ENCODE peak calls at places on chromosomes 16 and 17, in eight cellular contexts. I, L, F, U, R, E, P and Q are unnamed samples.

GRCh38 chr16:87425941-87426340 is 33.8 kb downstream of the MAP1LC3B start:
- DNase-seq in P (no peak), F (no peak), U (no peak), L (no peak), E (no peak), I (no peak), R (no peak), Q (no peak)

GRCh38 chr17:37292429-37293139 is 83.2 kb upstream of the C17orf78 start:
- DNase-seq in P (no peak), U (no peak), E (peak; percentile 46), F (no peak), L (peak; percentile 42), R (no peak), I (no peak), Q (no peak)

GRCh38 chr17:4492762-4493561 is 5.7 kb upstream of the SPNS2 start:
- DNase-seq in E (peak; percentile 16), I (no peak), F (no peak), L (peak; percentile 30), R (no peak), P (peak; percentile 95), U (peak; percentile 81), Q (no peak)

GRCh38 chr16:54346046-54346445 is 59.5 kb upstream of the IRX3 start:
- DNase-seq in E (peak; percentile 34), U (no peak), P (no peak), F (no peak), R (no peak), L (peak; percentile 30), I (no peak), Q (no peak)

GRCh38 chr17:66373944-66374817 is 71.8 kb downstream of the PRKCA start:
- DNase-seq in U (no peak), F (peak; percentile 41), I (no peak), P (peak; percentile 24), R (peak; percentile 62), E (no peak), L (no peak), Q (no peak)

GRCh38 chr16:85819245-85819644 is 19.8 kb downstream of the COX4I1 start:
- DNase-seq in I (peak; percentile 86), F (peak; percentile 81), L (peak; percentile 77), P (peak; percentile 91), U (peak; percentile 84), E (peak; percentile 76), R (peak; percentile 90), Q (no peak)

GRCh38 chr16:46714797-46715591 is 25.5 kb downstream of the ORC6 start:
- DNase-seq in E (no peak), U (no peak), R (no peak), L (no peak), P (no peak), I (no peak), F (no peak), Q (no peak)

GRCh38 chr17:41717408-41718286 is 5.5 kb downstream of the GAST start:
- DNase-seq in I (no peak), R (no peak), F (no peak), L (peak; percentile 34), U (peak; percentile 57), P (peak; percentile 29), E (peak; percentile 37), Q (no peak)

GRCh38 chr17:81867123-81867951 is 3.8 kb downstream of the ARHGDIA start:
- DNase-seq in I (no peak), L (peak; percentile 63), E (peak; percentile 63), U (peak; percentile 56), P (peak; percentile 71), F (no peak), R (no peak), Q (no peak)

GRCh38 chr16:75114946-75115825 is 1.4 kb downstream of the LDHD start:
- DNase-seq in R (no peak), L (no peak), F (no peak), I (no peak), E (no peak), U (no peak), P (peak; percentile 59), Q (no peak)

GRCh38 chr17:50916708-50917417 is 50.7 kb upstream of the TOB1 start:
- DNase-seq in U (no peak), E (peak; percentile 22), P (peak; percentile 60), I (no peak), F (peak; percentile 48), R (no peak), L (peak; percentile 15), Q (no peak)

GRCh38 chr16:57384248-57385070 is 12.2 kb downstream of the CX3CL1 start:
- DNase-seq in U (no peak), I (no peak), P (peak; percentile 23), E (no peak), R (no peak), L (no peak), F (no peak), Q (no peak)

GRCh38 chr17:57406131-57406980 is 150.0 kb downstream of the MSI2 start:
- DNase-seq in L (no peak), F (no peak), R (no peak), P (no peak), U (peak; percentile 14), I (no peak), E (peak; percentile 39), Q (no peak)

GRCh38 chr16:24131294-24131693 is 124.8 kb upstream of the CACNG3 start:
- DNase-seq in P (no peak), I (no peak), F (no peak), L (no peak), E (no peak), U (no peak), R (no peak), Q (no peak)

GRCh38 chr17:67434061-67434525 is 57.0 kb downstream of the PITPNC1 start:
- DNase-seq in P (no peak), F (peak; percentile 31), I (no peak), U (no peak), E (no peak), L (no peak), R (peak; percentile 71), Q (no peak)

GRCh38 chr16:24553983-24554382 is 14.6 kb downstream of the RBBP6 start:
- DNase-seq in U (no peak), L (no peak), R (no peak), E (peak; percentile 52), P (no peak), F (no peak), I (no peak), Q (no peak)

GRCh38 chr17:50283246-50283645 is 9.0 kb downstream of the TMEM92 start:
- DNase-seq in U (no peak), L (peak; percentile 39), E (peak; percentile 18), P (no peak), I (peak; percentile 19), F (no peak), R (no peak), Q (no peak)

GRCh38 chr16:68640972-68641371 is 4.1 kb upstream of the CDH3 start:
- DNase-seq in R (no peak), I (no peak), L (no peak), P (no peak), F (no peak), U (peak; percentile 82), E (peak; percentile 12), Q (no peak)

GRCh38 chr17:63517825-63518534 is 5.2 kb upstream of the KCNH6 start:
- DNase-seq in L (no peak), E (no peak), I (no peak), U (no peak), P (no peak), R (no peak), F (no peak), Q (no peak)

GRCh38 chr17:37821025-37821713 is 76.3 kb upstream of the HNF1B start:
- DNase-seq in L (peak; percentile 55), P (no peak), I (no peak), R (no peak), F (no peak), U (peak; percentile 21), E (peak; percentile 24), Q (no peak)

GRCh38 chr17:1379930-1380313 is 20.1 kb downstream of the YWHAE start:
- DNase-seq in R (no peak), P (no peak), E (no peak), F (no peak), L (no peak), I (no peak), U (no peak), Q (no peak)
- H3K4me3 ChIP-seq in R (no peak overlapping the region), P (no peak overlapping the region), E (no peak overlapping the region), F (no peak overlapping the region), L (no peak overlapping the region), I (no peak overlapping the region), U (no peak overlapping the region), Q (no peak overlapping the region)

DNA sequence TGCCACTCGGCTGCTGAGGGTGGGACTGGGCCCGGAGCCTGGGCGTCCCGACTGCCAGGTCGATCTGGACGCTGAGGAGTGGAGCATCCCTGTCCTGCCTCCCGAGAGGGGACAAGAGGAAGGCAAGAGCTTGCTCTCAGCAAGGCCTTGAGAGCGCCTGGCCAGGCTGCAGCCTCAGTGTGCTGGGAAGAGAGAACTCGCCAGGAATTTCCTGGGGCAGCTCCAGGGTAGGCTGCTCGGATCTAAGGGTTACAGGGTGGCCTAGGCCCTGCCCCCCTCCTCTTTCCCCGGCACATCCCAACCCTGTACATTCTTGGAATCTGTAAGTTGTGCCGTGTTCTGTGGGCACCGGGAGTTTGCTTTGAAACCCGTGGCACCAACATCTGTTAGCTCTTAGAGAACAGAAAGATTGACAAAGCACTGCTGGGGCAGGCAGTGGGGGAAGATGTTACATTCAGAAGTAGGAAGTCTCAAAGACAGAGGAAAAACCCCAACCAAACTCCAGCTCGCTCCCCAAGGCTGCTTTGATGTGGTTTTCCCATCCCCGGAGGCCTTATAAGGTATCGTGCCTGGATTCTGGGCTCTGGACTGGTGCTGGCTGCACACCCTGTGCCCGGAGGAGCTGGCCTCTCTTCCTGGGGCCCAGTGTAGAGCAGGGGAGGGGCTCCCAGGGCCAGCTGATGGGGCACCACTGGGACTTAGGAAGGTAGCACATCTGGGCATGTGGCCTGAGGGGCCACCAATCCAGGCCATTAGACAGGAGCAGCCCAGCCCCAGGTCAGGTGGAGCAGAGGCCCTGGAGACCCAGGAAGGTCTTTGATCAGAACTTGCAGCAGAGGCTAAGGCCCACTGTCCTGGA is 55.2 kb downstream of the NKD1 start:
- DNase-seq in U (no peak), P (no peak), L (peak; percentile 29), R (no peak), I (no peak), F (no peak), E (peak; percentile 73), Q (no peak)
- H3K4me3 ChIP-seq in U (no peak overlapping the region), P (no peak overlapping the region), L (no peak overlapping the region), R (no peak overlapping the region), I (no peak overlapping the region), F (no peak overlapping the region), E (no peak overlapping the region), Q (no peak overlapping the region)

DNA sequence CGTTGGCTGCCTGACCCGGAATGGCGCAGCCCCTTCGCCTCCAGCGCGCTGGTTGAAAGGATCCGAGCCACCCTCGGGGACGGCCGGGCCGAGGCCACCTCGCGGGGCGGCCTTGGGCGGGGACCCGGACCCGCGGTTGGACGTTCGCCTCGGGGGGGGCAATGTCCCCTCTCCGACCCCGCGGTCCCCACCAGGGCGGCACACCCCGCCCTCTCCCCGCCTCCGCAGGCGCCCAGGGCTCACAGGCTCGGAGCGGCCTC is 1.0 kb upstream of the SOX8 start:
- DNase-seq in P (no peak), L (no peak), I (no peak), F (no peak), U (no peak), R (no peak), E (no peak), Q (no peak)
- H3K4me3 ChIP-seq in P (peak overlapping the region; percentile 63), L (no peak overlapping the region), I (peak overlapping the region; percentile 61), F (peak overlapping the region; percentile 49), U (no peak overlapping the region), R (peak overlapping the region; percentile 67), E (peak overlapping the region; percentile 17), Q (no peak overlapping the region)

DNA sequence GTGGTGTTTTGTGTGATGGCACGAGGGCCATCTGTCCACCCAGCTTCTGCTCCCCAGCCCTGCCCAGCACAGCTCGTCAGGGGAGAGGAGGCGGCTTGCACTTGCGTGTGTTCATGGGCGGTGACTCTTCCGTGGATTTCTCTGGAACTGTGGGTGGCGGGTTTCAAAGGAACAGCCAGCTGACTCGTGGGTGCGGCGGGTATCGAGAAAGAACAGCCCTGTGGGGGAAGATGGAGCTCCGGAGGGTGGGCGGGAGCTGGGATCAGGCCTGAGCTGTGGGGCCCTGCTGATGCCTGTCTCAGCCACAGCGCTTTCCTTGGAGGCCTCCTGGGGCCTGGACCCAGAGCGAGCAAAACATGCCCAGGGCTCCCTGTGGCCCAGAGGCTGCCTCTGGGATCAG is 13.2 kb downstream of the NAGPA start:
- DNase-seq in U (no peak), P (peak; percentile 55), F (no peak), L (no peak), E (no peak), R (no peak), I (no peak), Q (no peak)
- H3K4me3 ChIP-seq in U (no peak overlapping the region), P (no peak overlapping the region), F (no peak overlapping the region), L (no peak overlapping the region), E (no peak overlapping the region), R (no peak overlapping the region), I (no peak overlapping the region), Q (no peak overlapping the region)